ENCODE peak calls at places on chromosomes 6 and 20, in six cellular contexts. One of them, this sample, is unnamed. For H3K4me1, the result is how much of the 10 kb centered on the place peaks cover.

GRCh38 chr20:63822276-63822696 is 8.8 kb downstream of the ZBTB46 start:
- DNase-seq in PC-9: no peak
- DNase-seq in thoracic aorta: no peak
- DNase-seq in A549: no peak
- DNase-seq in psoas muscle: no peak
- DNase-seq in ascending aorta: no peak
- DNase-seq in this sample: no peak

GRCh38 chr6:155887431-155887830 is 431.8 kb upstream of the NOX3 start:
- DNase-seq in PC-9: no peak
- DNase-seq in thoracic aorta: no peak
- DNase-seq in A549: no peak
- DNase-seq in psoas muscle: no peak
- DNase-seq in ascending aorta: no peak
- DNase-seq in this sample: no peak

GRCh38 chr20:24950836-24951525 is 1.9 kb downstream of the CST7 start:
- DNase-seq in PC-9: no peak
- DNase-seq in thoracic aorta: no peak
- DNase-seq in A549: no peak
- DNase-seq in psoas muscle: no peak
- DNase-seq in ascending aorta: peak
- DNase-seq in this sample: no peak

GRCh38 chr20:31643522-31643921 is 5.8 kb downstream of the COX4I2 start:
- DNase-seq in PC-9: no peak
- DNase-seq in thoracic aorta: no peak
- DNase-seq in A549: no peak
- DNase-seq in psoas muscle: no peak
- DNase-seq in ascending aorta: no peak
- DNase-seq in this sample: no peak

GRCh38 chr20:3622411-3622810 is 40.8 kb downstream of the GFRA4 start:
- DNase-seq in PC-9: no peak
- DNase-seq in thoracic aorta: no peak
- DNase-seq in A549: no peak
- DNase-seq in psoas muscle: no peak
- DNase-seq in ascending aorta: no peak
- DNase-seq in this sample: no peak

GRCh38 chr6:151325075-151326050 is 66.0 kb downstream of the ZBTB2 start:
- DNase-seq in PC-9: peak
- DNase-seq in thoracic aorta: peak
- DNase-seq in A549: peak
- DNase-seq in psoas muscle: peak
- DNase-seq in ascending aorta: peak
- DNase-seq in this sample: peak

GRCh38 chr20:25258828-25259227 is 10.9 kb downstream of the PYGB start:
- DNase-seq in PC-9: no peak
- DNase-seq in thoracic aorta: no peak
- DNase-seq in A549: no peak
- DNase-seq in psoas muscle: no peak
- DNase-seq in ascending aorta: no peak
- DNase-seq in this sample: no peak

GRCh38 chr6:7566031-7566556 is 23.9 kb upstream of the SNRNP48 start:
- DNase-seq in PC-9: no peak
- DNase-seq in thoracic aorta: no peak
- DNase-seq in A549: no peak
- DNase-seq in psoas muscle: no peak
- DNase-seq in ascending aorta: no peak
- DNase-seq in this sample: no peak

GRCh38 chr6:52929321-52930164 is 20.0 kb upstream of the GSTA3 start:
- DNase-seq in PC-9: peak
- DNase-seq in thoracic aorta: no peak
- DNase-seq in A549: peak
- DNase-seq in psoas muscle: no peak
- DNase-seq in ascending aorta: no peak
- DNase-seq in this sample: no peak

GRCh38 chr6:105388392-105388791 is 14.5 kb downstream of the PREP start:
- DNase-seq in PC-9: peak
- DNase-seq in thoracic aorta: no peak
- DNase-seq in A549: no peak
- DNase-seq in psoas muscle: no peak
- DNase-seq in ascending aorta: no peak
- DNase-seq in this sample: no peak

GRCh38 chr6:30759575-30760239 is 15.4 kb upstream of the IER3 start:
- DNase-seq in PC-9: peak
- DNase-seq in thoracic aorta: no peak
- DNase-seq in A549: peak
- DNase-seq in psoas muscle: no peak
- DNase-seq in ascending aorta: peak
- DNase-seq in this sample: no peak

GRCh38 chr20:22825546-22825945 is 209.6 kb upstream of the SSTR4 start:
- DNase-seq in PC-9: no peak
- DNase-seq in thoracic aorta: no peak
- DNase-seq in A549: no peak
- DNase-seq in psoas muscle: no peak
- DNase-seq in ascending aorta: no peak
- DNase-seq in this sample: no peak

GRCh38 chr6:71028236-71028876 is 71.5 kb upstream of the B3GAT2 start:
- DNase-seq in PC-9: no peak
- DNase-seq in thoracic aorta: no peak
- DNase-seq in A549: no peak
- DNase-seq in psoas muscle: no peak
- DNase-seq in ascending aorta: no peak
- DNase-seq in this sample: no peak

GRCh38 chr6:44043036-44043478 is 84.2 kb downstream of the MRPL14 start:
- DNase-seq in PC-9: peak
- DNase-seq in thoracic aorta: no peak
- DNase-seq in A549: no peak
- DNase-seq in psoas muscle: no peak
- DNase-seq in ascending aorta: no peak
- DNase-seq in this sample: no peak

GRCh38 chr6:128162423-128162822 is 261.6 kb upstream of the THEMIS start:
- DNase-seq in PC-9: no peak
- DNase-seq in thoracic aorta: no peak
- DNase-seq in A549: no peak
- DNase-seq in psoas muscle: no peak
- DNase-seq in ascending aorta: no peak
- DNase-seq in this sample: no peak

GRCh38 chr20:63183422-63184146 is 32.3 kb downstream of the YTHDF1 start:
- DNase-seq in PC-9: peak
- DNase-seq in thoracic aorta: no peak
- DNase-seq in A549: peak
- DNase-seq in psoas muscle: peak
- DNase-seq in ascending aorta: no peak
- DNase-seq in this sample: peak

DNA sequence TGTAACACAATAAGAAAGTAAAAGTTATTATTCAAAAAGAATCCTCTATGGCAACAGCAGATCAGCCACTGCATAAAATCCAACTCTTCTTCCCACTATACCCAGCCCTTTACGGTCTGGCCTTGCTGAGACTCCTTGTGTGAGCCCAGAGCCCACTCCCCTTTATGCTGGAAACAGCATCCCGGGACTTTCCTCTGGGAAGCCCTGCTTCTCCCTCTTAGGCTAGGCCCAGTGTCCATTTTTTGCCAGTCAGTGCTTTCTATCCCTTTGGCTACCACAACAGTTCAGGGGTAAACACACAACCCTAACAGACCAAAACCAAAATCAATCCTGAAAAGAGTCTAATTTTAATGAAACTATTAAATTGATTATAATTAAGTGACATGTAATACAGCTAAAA is 20.6 kb downstream of the FKBP5 start:
- DNase-seq in PC-9: no peak
- DNase-seq in thoracic aorta: no peak
- DNase-seq in A549: no peak
- DNase-seq in psoas muscle: peak
- DNase-seq in ascending aorta: no peak
- DNase-seq in this sample: no peak
- H3K4me1 ChIP-seq in PC-9: under half
- H3K4me1 ChIP-seq in thoracic aorta: half or more
- H3K4me1 ChIP-seq in A549: under half
- H3K4me1 ChIP-seq in psoas muscle: half or more
- H3K4me1 ChIP-seq in ascending aorta: under half
- H3K4me1 ChIP-seq in this sample: under half

GRCh38 chr6:72857791-72858190 is 235.9 kb downstream of the KCNQ5 start:
- DNase-seq in PC-9: no peak
- DNase-seq in thoracic aorta: no peak
- DNase-seq in A549: no peak
- DNase-seq in psoas muscle: no peak
- DNase-seq in ascending aorta: no peak
- DNase-seq in this sample: no peak
- H3K4me3 ChIP-seq in PC-9: no peak
- H3K4me3 ChIP-seq in thoracic aorta: no peak
- H3K4me3 ChIP-seq in A549: no peak
- H3K4me3 ChIP-seq in psoas muscle: no peak
- H3K4me3 ChIP-seq in ascending aorta: no peak
- H3K4me3 ChIP-seq in this sample: no peak

DNA sequence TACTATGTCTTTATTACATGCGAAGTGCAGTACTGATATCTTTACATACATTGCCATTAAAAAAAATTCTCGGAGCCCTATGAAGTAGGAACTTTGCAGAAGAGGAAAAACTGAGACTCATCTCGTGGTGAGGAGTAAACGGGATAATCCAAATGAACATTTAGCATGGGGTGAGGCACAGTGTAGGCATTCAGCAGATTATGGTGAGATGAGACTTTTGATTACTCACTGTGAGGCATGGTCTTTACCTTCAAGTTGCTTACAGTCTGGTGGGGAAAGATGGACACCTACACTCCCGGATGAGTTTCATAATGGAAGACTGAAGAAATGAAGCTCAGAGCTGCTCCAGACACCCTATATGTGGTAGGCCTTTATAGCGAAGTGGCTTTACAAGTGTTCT is 1.4 kb downstream of the RPRD1B start:
- DNase-seq in PC-9: no peak
- DNase-seq in thoracic aorta: no peak
- DNase-seq in A549: no peak
- DNase-seq in psoas muscle: no peak
- DNase-seq in ascending aorta: no peak
- DNase-seq in this sample: no peak
- H3K4me1 ChIP-seq in PC-9: under half
- H3K4me1 ChIP-seq in thoracic aorta: under half
- H3K4me1 ChIP-seq in A549: under half
- H3K4me1 ChIP-seq in psoas muscle: half or more
- H3K4me1 ChIP-seq in ascending aorta: under half
- H3K4me1 ChIP-seq in this sample: under half

GRCh38 chr6:168440520-168441433 is at the start of gene SMOC2:
- DNase-seq in PC-9: no peak
- DNase-seq in thoracic aorta: no peak
- DNase-seq in A549: no peak
- DNase-seq in psoas muscle: peak
- DNase-seq in ascending aorta: peak
- DNase-seq in this sample: no peak
- H3K4me3 ChIP-seq in PC-9: no peak
- H3K4me3 ChIP-seq in thoracic aorta: peak
- H3K4me3 ChIP-seq in A549: peak
- H3K4me3 ChIP-seq in psoas muscle: peak
- H3K4me3 ChIP-seq in ascending aorta: peak
- H3K4me3 ChIP-seq in this sample: no peak